ENCODE peak calls at places on chromosomes 2 and 18, in four cellular contexts. One of them, this sample, is unnamed.

GRCh38 chr2:86274918-86275275 is 62.5 kb downstream of the REEP1 start:
- DNase-seq in IMR-90: peak; percentile 15
- DNase-seq in GM12878: peak; percentile 60
- DNase-seq in A549: no peak
- DNase-seq in this sample: no peak

GRCh38 chr2:134148843-134149472 is 104.9 kb upstream of the MGAT5 start:
- DNase-seq in A549: no peak
- DNase-seq in IMR-90: no peak
- DNase-seq in GM12878: no peak
- DNase-seq in this sample: no peak

GRCh38 chr2:147634801-147635200 is 210.0 kb upstream of the ACVR2A start:
- DNase-seq in GM12878: no peak
- DNase-seq in IMR-90: no peak
- DNase-seq in A549: no peak
- DNase-seq in this sample: no peak

GRCh38 chr2:131093066-131093842 is at the start of gene FAM168B:
- DNase-seq in A549: peak; percentile 76
- DNase-seq in GM12878: peak; percentile 27
- DNase-seq in IMR-90: peak; percentile 88
- DNase-seq in this sample: peak; percentile 92

GRCh38 chr2:201377218-201377617 is 20.1 kb upstream of the FLACC1 start:
- DNase-seq in GM12878: no peak
- DNase-seq in A549: no peak
- DNase-seq in IMR-90: no peak
- DNase-seq in this sample: no peak

GRCh38 chr2:167264380-167264779 is 376.1 kb downstream of the XIRP2 start:
- DNase-seq in IMR-90: no peak
- DNase-seq in A549: no peak
- DNase-seq in GM12878: no peak
- DNase-seq in this sample: no peak

GRCh38 chr2:149679286-149679685 is 91.7 kb upstream of the MMADHC start:
- DNase-seq in IMR-90: peak; percentile 67
- DNase-seq in A549: no peak
- DNase-seq in GM12878: no peak
- DNase-seq in this sample: no peak

GRCh38 chr2:73297151-73297559 is 3.8 kb upstream of the EGR4 start:
- DNase-seq in A549: no peak
- DNase-seq in GM12878: no peak
- DNase-seq in IMR-90: no peak
- DNase-seq in this sample: no peak

GRCh38 chr2:31138037-31138962 is at the start of gene GALNT14:
- DNase-seq in IMR-90: peak; percentile 7
- DNase-seq in GM12878: no peak
- DNase-seq in A549: peak; percentile 96
- DNase-seq in this sample: no peak

GRCh38 chr2:112757265-112757664 is 7.1 kb downstream of the CKAP2L start:
- DNase-seq in GM12878: no peak
- DNase-seq in IMR-90: no peak
- DNase-seq in A549: no peak
- DNase-seq in this sample: no peak

GRCh38 chr2:38274286-38275276 is 102.5 kb downstream of the ATL2 start:
- DNase-seq in IMR-90: peak; percentile 87
- DNase-seq in A549: peak; percentile 76
- DNase-seq in GM12878: peak; percentile 65
- DNase-seq in this sample: peak; percentile 49

GRCh38 chr2:240451108-240451611 is 15.7 kb downstream of the GPC1 start:
- DNase-seq in A549: no peak
- DNase-seq in GM12878: no peak
- DNase-seq in IMR-90: no peak
- DNase-seq in this sample: no peak

GRCh38 chr2:36368438-36368837 is 12.9 kb downstream of the CRIM1 start:
- DNase-seq in IMR-90: no peak
- DNase-seq in GM12878: no peak
- DNase-seq in A549: no peak
- DNase-seq in this sample: no peak

GRCh38 chr2:176428943-176429469 is 159.8 kb downstream of the MTX2 start:
- DNase-seq in GM12878: peak; percentile 2
- DNase-seq in A549: no peak
- DNase-seq in IMR-90: no peak
- DNase-seq in this sample: no peak

GRCh38 chr2:236051803-236052202 is 116.4 kb downstream of the GBX2 start:
- DNase-seq in A549: no peak
- DNase-seq in GM12878: no peak
- DNase-seq in IMR-90: no peak
- DNase-seq in this sample: no peak

GRCh38 chr2:211055438-211055837 is 499.0 kb downstream of the CPS1 start:
- DNase-seq in A549: no peak
- DNase-seq in IMR-90: no peak
- DNase-seq in GM12878: no peak
- DNase-seq in this sample: no peak

GRCh38 chr2:46298522-46299351 is 1.5 kb downstream of the EPAS1 start:
- DNase-seq in GM12878: no peak
- DNase-seq in IMR-90: peak; percentile 47
- DNase-seq in A549: peak; percentile 72
- DNase-seq in this sample: peak; percentile 36

GRCh38 chr2:47402805-47403691 is at the start of gene MSH2:
- DNase-seq in A549: peak; percentile 100
- DNase-seq in GM12878: peak; percentile 86
- DNase-seq in IMR-90: peak; percentile 89
- DNase-seq in this sample: peak; percentile 99

GRCh38 chr2:134762508-134762907 is 43.7 kb upstream of the TMEM163 start:
- DNase-seq in A549: no peak
- DNase-seq in IMR-90: no peak
- DNase-seq in GM12878: no peak
- DNase-seq in this sample: no peak

GRCh38 chr2:156320491-156320896 is 12.0 kb downstream of the NR4A2 start:
- DNase-seq in IMR-90: peak; percentile 61
- DNase-seq in GM12878: no peak
- DNase-seq in A549: no peak
- DNase-seq in this sample: peak; percentile 33

GRCh38 chr2:10532631-10533101 is 84.5 kb upstream of the ODC1 start:
- DNase-seq in A549: no peak
- DNase-seq in IMR-90: peak; percentile 8
- DNase-seq in GM12878: no peak
- DNase-seq in this sample: no peak

GRCh38 chr2:225512873-225513580 is 113.5 kb downstream of the NYAP2 start:
- DNase-seq in GM12878: no peak
- DNase-seq in IMR-90: peak; percentile 82
- DNase-seq in A549: no peak
- DNase-seq in this sample: no peak

GRCh38 chr2:238690673-238690965 is 157.3 kb upstream of the TWIST2 start:
- DNase-seq in GM12878: no peak
- DNase-seq in IMR-90: no peak
- DNase-seq in A549: no peak
- DNase-seq in this sample: no peak

GRCh38 chr2:219997341-219997851 is 370.0 kb downstream of the SLC4A3 start:
- DNase-seq in GM12878: no peak
- DNase-seq in A549: no peak
- DNase-seq in IMR-90: peak; percentile 29
- DNase-seq in this sample: peak; percentile 37

GRCh38 chr2:237474511-237474911 is 12.5 kb upstream of the MLPH start:
- DNase-seq in A549: no peak
- DNase-seq in GM12878: no peak
- DNase-seq in IMR-90: no peak
- DNase-seq in this sample: no peak

GRCh38 chr2:152427902-152428301 is 92.9 kb downstream of the FMNL2 start:
- DNase-seq in GM12878: no peak
- DNase-seq in A549: no peak
- DNase-seq in IMR-90: no peak
- DNase-seq in this sample: no peak

GRCh38 chr2:18788590-18788989 is 199.2 kb upstream of the NT5C1B start:
- DNase-seq in A549: no peak
- DNase-seq in GM12878: no peak
- DNase-seq in IMR-90: peak; percentile 14
- DNase-seq in this sample: no peak

GRCh38 chr2:120375251-120376020 is 29.5 kb downstream of the INHBB start:
- DNase-seq in GM12878: no peak
- DNase-seq in A549: no peak
- DNase-seq in IMR-90: no peak
- DNase-seq in this sample: no peak

GRCh38 chr18:21853020-21853419 is 112.4 kb downstream of the MIB1 start:
- DNase-seq in A549: no peak
- DNase-seq in IMR-90: peak; percentile 63
- DNase-seq in GM12878: peak; percentile 67
- DNase-seq in this sample: no peak

GRCh38 chr2:134178109-134178877 is 75.6 kb upstream of the MGAT5 start:
- DNase-seq in A549: no peak
- DNase-seq in GM12878: no peak
- DNase-seq in IMR-90: peak; percentile 11
- DNase-seq in this sample: no peak

GRCh38 chr2:12750166-12750905 is 33.6 kb downstream of the TRIB2 start:
- DNase-seq in IMR-90: no peak
- DNase-seq in A549: no peak
- DNase-seq in GM12878: no peak
- DNase-seq in this sample: no peak

GRCh38 chr2:44676379-44676778 is 265.1 kb upstream of the SIX3 start:
- DNase-seq in IMR-90: no peak
- DNase-seq in GM12878: no peak
- DNase-seq in A549: no peak
- DNase-seq in this sample: no peak
- H3K4me1 ChIP-seq in IMR-90: peaks cover 3% of the 10 kb centered on the region
- H3K4me1 ChIP-seq in GM12878: no peaks in the 10 kb centered on the region
- H3K4me1 ChIP-seq in A549: no peaks in the 10 kb centered on the region
- H3K4me1 ChIP-seq in this sample: no peaks in the 10 kb centered on the region

GRCh38 chr18:46711444-46711863 is 45.4 kb downstream of the ST8SIA5 start:
- DNase-seq in IMR-90: no peak
- DNase-seq in A549: no peak
- DNase-seq in GM12878: no peak
- DNase-seq in this sample: peak; percentile 71

GRCh38 chr18:46716336-46716735 is 40.5 kb downstream of the ST8SIA5 start:
- DNase-seq in A549: no peak
- DNase-seq in IMR-90: no peak
- DNase-seq in GM12878: no peak
- DNase-seq in this sample: no peak

GRCh38 chr18:46715062-46715461 is 41.8 kb downstream of the ST8SIA5 start:
- DNase-seq in IMR-90: no peak
- DNase-seq in GM12878: no peak
- DNase-seq in A549: no peak
- DNase-seq in this sample: no peak

GRCh38 chr18:46716827-46717226 is 40.0 kb downstream of the ST8SIA5 start:
- DNase-seq in A549: no peak
- DNase-seq in IMR-90: no peak
- DNase-seq in GM12878: no peak
- DNase-seq in this sample: no peak

GRCh38 chr18:46712406-46712805 is 44.4 kb downstream of the ST8SIA5 start:
- DNase-seq in GM12878: no peak
- DNase-seq in IMR-90: peak; percentile 58
- DNase-seq in A549: no peak
- DNase-seq in this sample: no peak
- TF ChIP-seq ELK1 in GM12878: no peak
- TF ChIP-seq ELK1 in IMR-90: no peak
- TF ChIP-seq ELK1 in A549: no peak
- TF ChIP-seq ELK1 in this sample: no peak

DNA sequence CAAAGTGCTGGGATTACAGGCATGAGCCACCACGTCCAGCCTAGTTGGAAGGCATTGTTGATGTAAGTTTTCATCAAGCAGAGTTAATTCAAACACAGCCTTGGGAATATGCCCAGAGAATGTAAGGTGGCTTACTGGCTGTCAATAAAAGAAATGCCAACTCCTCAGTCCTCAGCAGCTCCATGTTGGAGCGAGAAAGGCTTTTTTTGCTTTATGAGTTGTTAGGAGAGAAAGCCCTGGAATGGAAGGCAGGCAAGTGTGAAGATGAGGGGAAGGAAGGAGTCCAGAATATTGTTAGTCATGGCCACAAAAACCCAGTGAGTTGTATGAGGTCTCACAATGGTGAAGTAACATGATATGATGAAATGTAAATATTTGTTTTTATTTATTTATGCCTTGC is 57.1 kb downstream of the MAP4K4 start:
- DNase-seq in IMR-90: peak; percentile 63
- DNase-seq in A549: no peak
- DNase-seq in GM12878: no peak
- DNase-seq in this sample: no peak
- H3K4me1 ChIP-seq in IMR-90: peaks cover 30% of the 10 kb centered on the region
- H3K4me1 ChIP-seq in A549: peaks cover 65% of the 10 kb centered on the region
- H3K4me1 ChIP-seq in GM12878: peaks cover 55% of the 10 kb centered on the region
- H3K4me1 ChIP-seq in this sample: peaks cover 10% of the 10 kb centered on the region

GRCh38 chr2:33213244-33213643 is 263.2 kb upstream of the RASGRP3 start:
- DNase-seq in A549: no peak
- DNase-seq in IMR-90: peak; percentile 50
- DNase-seq in GM12878: no peak
- DNase-seq in this sample: no peak

GRCh38 chr2:33212151-33212550 is 264.3 kb upstream of the RASGRP3 start:
- DNase-seq in A549: peak; percentile 46
- DNase-seq in GM12878: no peak
- DNase-seq in IMR-90: peak; percentile 98
- DNase-seq in this sample: no peak

GRCh38 chr2:33214436-33214835 is 262.0 kb upstream of the RASGRP3 start:
- DNase-seq in A549: no peak
- DNase-seq in IMR-90: peak; percentile 87
- DNase-seq in GM12878: no peak
- DNase-seq in this sample: no peak

GRCh38 chr2:33214857-33215256 is 261.6 kb upstream of the RASGRP3 start:
- DNase-seq in A549: no peak
- DNase-seq in IMR-90: no peak
- DNase-seq in GM12878: no peak
- DNase-seq in this sample: no peak

DNA sequence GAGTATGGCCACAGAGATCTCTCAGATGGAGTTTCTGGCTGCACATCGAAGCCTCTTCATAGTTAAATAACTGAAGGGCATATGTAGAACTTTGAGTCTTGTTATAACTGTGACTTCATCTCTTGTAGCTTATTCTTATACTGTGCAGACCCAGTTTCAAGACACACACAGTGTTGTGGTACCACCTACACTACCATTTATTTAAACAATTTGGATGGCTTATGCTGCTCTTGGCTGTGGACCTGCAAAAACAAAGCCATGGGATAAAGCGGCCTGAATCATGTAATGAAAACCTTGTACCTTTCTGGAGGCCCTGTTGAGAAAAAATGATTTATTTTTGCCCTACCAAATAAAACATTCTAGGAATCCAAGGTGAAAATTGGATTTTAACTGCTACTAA is 262.8 kb upstream of the RASGRP3 start:
- DNase-seq in A549: no peak
- DNase-seq in GM12878: no peak
- DNase-seq in IMR-90: peak; percentile 56
- DNase-seq in this sample: no peak
- TF ChIP-seq ELK1 in A549: no peak
- TF ChIP-seq ELK1 in GM12878: no peak
- TF ChIP-seq ELK1 in IMR-90: no peak
- TF ChIP-seq ELK1 in this sample: no peak

This sample was measured in K562.